ENCODE peak calls at places on chromosomes 5 and 9, in eight cellular contexts. N is CD4-positive, alpha-beta T cell; C is neural crest cell; W is CD8-positive, alpha-beta T cell; D is BJ; H is HFF-Myc; E is endothelial cell of umbilical vein; O is AG04449. X is an unnamed sample.
A peak's percentile ranks its signal among the peaks of the same experiment; 100 is the strongest.

GRCh38 chr9:27542519-27542918 is 12.9 kb upstream of the MOB3B start:
- DNase-seq in N (no peak), C (no peak), W (no peak), D (no peak), H (no peak), E (no peak), O (no peak), X (no peak)

GRCh38 chr5:104412649-104413240 is 850.2 kb upstream of the NUDT12 start:
- DNase-seq in N (no peak), C (peak; percentile 2), W (no peak), D (no peak), H (no peak), E (peak; percentile 26), O (peak; percentile 10), X (no peak)

GRCh38 chr5:72228957-72229356 is 91.1 kb downstream of the MRPS27 start:
- DNase-seq in N (no peak), C (no peak), W (no peak), D (no peak), H (no peak), E (no peak), O (no peak), X (no peak)

GRCh38 chr9:89463986-89464901 is 33.7 kb downstream of the SEMA4D start:
- DNase-seq in N (peak; percentile 75), C (no peak), W (peak; percentile 74), D (no peak), H (no peak), E (no peak), O (no peak), X (no peak)

GRCh38 chr5:172896465-172896864 is 62.4 kb downstream of the ERGIC1 start:
- DNase-seq in N (no peak), C (no peak), W (no peak), D (no peak), H (no peak), E (no peak), O (no peak), X (no peak)

GRCh38 chr5:170296036-170296934 is 1.3 kb downstream of the LCP2 start:
- DNase-seq in N (no peak), C (no peak), W (no peak), D (no peak), H (no peak), E (no peak), O (no peak), X (no peak)

GRCh38 chr9:17462869-17463464 is 115.9 kb upstream of the SH3GL2 start:
- DNase-seq in N (no peak), C (peak; percentile 25), W (no peak), D (peak; percentile 17), H (peak; percentile 31), E (peak; percentile 68), O (peak; percentile 16), X (peak; percentile 47)

GRCh38 chr5:133696782-133697507 is 84.6 kb upstream of the FSTL4 start:
- DNase-seq in N (no peak), C (no peak), W (no peak), D (no peak), H (no peak), E (no peak), O (no peak), X (no peak)

GRCh38 chr5:177496111-177497010 is 1.0 kb downstream of the PDLIM7 start:
- DNase-seq in N (no peak), C (peak; percentile 66), W (no peak), D (no peak), H (peak; percentile 76), E (peak; percentile 87), O (peak; percentile 67), X (peak; percentile 77)

GRCh38 chr9:134040176-134040565 is 14.9 kb downstream of the BRD3OS start:
- DNase-seq in N (no peak), C (no peak), W (no peak), D (no peak), H (no peak), E (no peak), O (no peak), X (no peak)

GRCh38 chr5:99320461-99320860 is 391.7 kb upstream of the CHD1 start:
- DNase-seq in N (no peak), C (no peak), W (no peak), D (no peak), H (no peak), E (peak; percentile 9), O (no peak), X (no peak)

GRCh38 chr9:130444565-130445221 is at the start of gene ASS1:
- DNase-seq in N (peak; percentile 44), C (no peak), W (peak; percentile 24), D (no peak), H (no peak), E (no peak), O (no peak), X (peak; percentile 68)

GRCh38 chr9:87567047-87567446 is 69.4 kb downstream of the DAPK1 start:
- DNase-seq in N (no peak), C (no peak), W (no peak), D (no peak), H (no peak), E (peak; percentile 56), O (no peak), X (no peak)

GRCh38 chr5:142320427-142320732 is 4.4 kb downstream of the SPRY4 start:
- DNase-seq in N (no peak), C (no peak), W (no peak), D (no peak), H (no peak), E (no peak), O (no peak), X (no peak)

GRCh38 chr5:158382473-158382872 is 523.5 kb upstream of the CLINT1 start:
- DNase-seq in N (no peak), C (no peak), W (no peak), D (peak; percentile 89), H (peak; percentile 87), E (peak; percentile 83), O (peak; percentile 90), X (no peak)

GRCh38 chr5:122154910-122155309 is 25.6 kb downstream of the ZNF474 start:
- DNase-seq in N (no peak), C (no peak), W (no peak), D (no peak), H (no peak), E (peak; percentile 36), O (peak; percentile 72), X (no peak)

GRCh38 chr5:78519198-78519941 is 129.2 kb downstream of the LHFPL2 start:
- DNase-seq in N (no peak), C (no peak), W (no peak), D (no peak), H (no peak), E (no peak), O (no peak), X (no peak)

DNA sequence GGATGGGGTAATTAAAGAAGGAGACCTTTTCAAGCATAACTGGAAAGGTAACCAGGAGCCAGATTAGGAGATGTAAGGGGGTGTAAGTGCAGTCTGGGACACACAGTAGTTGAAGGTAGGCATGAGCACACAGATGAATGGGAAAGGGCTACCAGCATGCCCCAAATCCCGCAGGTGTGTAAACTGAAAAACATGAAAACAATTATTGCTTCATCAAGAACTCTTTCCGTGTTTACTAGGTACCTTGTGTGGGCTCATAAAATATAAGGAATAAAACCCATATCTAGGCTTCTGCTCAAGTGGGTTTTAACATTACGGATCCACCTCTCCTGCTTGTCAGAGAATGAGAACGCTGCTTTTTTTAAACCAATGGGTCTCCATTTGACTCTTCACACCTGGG is 1.1 kb downstream of the MAPKAP1 start:
- DNase-seq in N (no peak), C (no peak), W (no peak), D (no peak), H (no peak), E (no peak), O (no peak), X (no peak)
- TF ChIP-seq CTCF in N (no peak), C (no peak), W (no peak), D (no peak), H (no peak), E (no peak), O (no peak), X (no peak)

DNA sequence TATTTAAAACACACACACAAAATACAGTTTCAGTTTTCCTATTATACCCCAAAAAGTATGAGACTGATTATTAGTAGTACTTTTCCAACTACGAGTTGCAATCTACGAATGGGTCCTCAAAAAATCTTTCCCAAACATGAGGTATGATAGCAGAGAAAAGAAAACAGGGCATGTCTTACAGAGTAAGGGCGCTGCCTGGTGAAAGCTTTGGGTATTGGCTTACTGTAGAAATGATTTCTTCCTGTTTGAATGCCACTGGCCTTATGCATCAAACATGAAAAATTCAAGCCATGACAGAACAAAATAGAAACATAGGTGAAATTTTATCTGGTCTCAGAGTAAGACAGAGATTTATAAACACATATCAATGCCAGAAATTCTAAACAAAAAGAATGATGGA is 448.0 kb downstream of the SPOCK1 start:
- DNase-seq in N (no peak), C (no peak), W (no peak), D (no peak), H (no peak), E (peak; percentile 30), O (no peak), X (no peak)
- TF ChIP-seq CTCF in N (no peak), C (peak; percentile 45), W (no peak), D (peak; percentile 20), H (no peak), E (no peak), O (peak; percentile 20), X (no peak)

DNA sequence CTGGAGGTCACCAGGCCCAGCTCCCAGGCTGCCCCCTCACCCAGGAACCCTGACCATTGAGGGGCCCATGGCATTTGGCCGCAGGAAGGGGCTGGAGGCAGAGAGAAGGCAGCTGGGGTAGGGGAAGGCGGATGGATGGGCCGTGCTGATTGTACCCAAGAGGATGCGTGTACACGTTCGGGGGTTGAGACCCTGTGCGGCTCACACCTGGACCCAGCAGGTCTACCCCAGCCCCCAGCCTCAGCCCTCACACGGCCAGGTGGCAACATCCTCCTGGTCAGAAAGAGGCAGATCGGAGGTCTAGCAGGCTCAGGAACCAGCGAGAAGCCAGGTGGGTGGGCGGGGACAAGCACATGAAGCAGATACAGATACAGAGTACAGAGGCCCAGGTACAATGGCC is 33.7 kb downstream of the NACC2 start:
- DNase-seq in N (no peak), C (no peak), W (no peak), D (no peak), H (no peak), E (no peak), O (no peak), X (no peak)
- TF ChIP-seq CTCF in N (no peak), C (no peak), W (no peak), D (no peak), H (no peak), E (no peak), O (no peak), X (no peak)

GRCh38 chr9:91771027-91771426 is 179.0 kb downstream of the ROR2 start:
- DNase-seq in N (no peak), C (no peak), W (no peak), D (peak; percentile 82), H (peak; percentile 90), E (no peak), O (peak; percentile 86), X (no peak)
- TF ChIP-seq CTCF in N (no peak), C (peak; percentile 40), W (no peak), D (peak; percentile 73), H (peak; percentile 63), E (no peak), O (peak; percentile 71), X (no peak)